ENCODE peak calls at places on chromosomes 11 and 22, in seven cellular contexts. Z is stomach, N is thyroid gland, C is heart right ventricle, U is IMR-90, G is fibroblast of lung, H is WERI-Rb-1. E is an unnamed sample.

GRCh38 chr11:77080643-77081210 is 14.0 kb downstream of the CAPN5 start:
- DNase-seq in Z (peak; percentile 25), N (no peak), C (no peak), U (peak; percentile 51), G (peak; percentile 43), H (no peak), E (no peak)

GRCh38 chr11:15816996-15817395 is 539.4 kb downstream of the SOX6 start:
- DNase-seq in Z (no peak), N (no peak), C (no peak), U (peak; percentile 28), G (peak; percentile 70), H (no peak), E (no peak)

GRCh38 chr11:117470576-117470975 is 142.9 kb downstream of the CEP164 start:
- DNase-seq in Z (no peak), N (no peak), C (no peak), U (no peak), G (no peak), H (no peak), E (no peak)

GRCh38 chr22:29478326-29479276 is 1.4 kb upstream of the NEFH start:
- DNase-seq in Z (no peak), N (no peak), C (no peak), U (no peak), G (no peak), H (no peak), E (no peak)

GRCh38 chr22:44097263-44098020 is 73.3 kb downstream of the PARVB start:
- DNase-seq in Z (no peak), N (no peak), C (no peak), U (no peak), G (no peak), H (no peak), E (peak; percentile 28)

GRCh38 chr11:101441747-101442146 is 142.1 kb downstream of the TRPC6 start:
- DNase-seq in Z (peak; percentile 88), N (peak; percentile 65), C (peak; percentile 49), U (no peak), G (no peak), H (no peak), E (no peak)

GRCh38 chr11:7571640-7572000 is 57.8 kb downstream of the PPFIBP2 start:
- DNase-seq in Z (peak; percentile 79), N (peak; percentile 89), C (peak; percentile 64), U (peak; percentile 69), G (peak; percentile 45), H (peak; percentile 78), E (peak; percentile 49)

GRCh38 chr11:66183581-66184048 is 84.8 kb upstream of the RAB1B start:
- DNase-seq in Z (no peak), N (no peak), C (no peak), U (no peak), G (no peak), H (no peak), E (no peak)

GRCh38 chr11:11270236-11270775 is 82.7 kb downstream of the CSNK2A3 start:
- DNase-seq in Z (no peak), N (no peak), C (no peak), U (no peak), G (no peak), H (no peak), E (no peak)

GRCh38 chr22:37025500-37026070 is 6.0 kb downstream of the MPST start:
- DNase-seq in Z (no peak), N (peak; percentile 69), C (no peak), U (no peak), G (no peak), H (no peak), E (no peak)

GRCh38 chr11:120339394-120339890 is 3.2 kb downstream of the ARHGEF12 start:
- DNase-seq in Z (peak; percentile 40), N (peak; percentile 30), C (peak; percentile 67), U (peak; percentile 43), G (peak; percentile 43), H (no peak), E (no peak)

GRCh38 chr22:23090079-23090835 is 19.9 kb downstream of the GNAZ start:
- DNase-seq in Z (no peak), N (no peak), C (no peak), U (no peak), G (no peak), H (no peak), E (no peak)

GRCh38 chr11:122723576-122723975 is 68.1 kb downstream of the UBASH3B start:
- DNase-seq in Z (no peak), N (no peak), C (no peak), U (peak; percentile 45), G (peak; percentile 68), H (no peak), E (no peak)

GRCh38 chr22:21657020-21657360 is 8.8 kb upstream of the PPIL2 start:
- DNase-seq in Z (no peak), N (no peak), C (no peak), U (no peak), G (no peak), H (no peak), E (no peak)

GRCh38 chr22:30894371-30894740 is 74.2 kb downstream of the MORC2 start:
- DNase-seq in Z (no peak), N (no peak), C (no peak), U (no peak), G (no peak), H (no peak), E (no peak)

GRCh38 chr22:45329536-45329936 is 19.8 kb downstream of the FAM118A start:
- DNase-seq in Z (no peak), N (no peak), C (peak; percentile 80), U (no peak), G (no peak), H (no peak), E (peak; percentile 80)

GRCh38 chr22:44735518-44736428 is 16.6 kb upstream of the ARHGAP8 start:
- DNase-seq in Z (peak; percentile 84), N (peak; percentile 69), C (peak; percentile 70), U (peak; percentile 41), G (no peak), H (peak; percentile 83), E (peak; percentile 85)

GRCh38 chr11:97739892-97740782 is 1280.6 kb upstream of the CNTN5 start:
- DNase-seq in Z (no peak), N (no peak), C (no peak), U (peak; percentile 59), G (peak; percentile 49), H (no peak), E (no peak)

DNA sequence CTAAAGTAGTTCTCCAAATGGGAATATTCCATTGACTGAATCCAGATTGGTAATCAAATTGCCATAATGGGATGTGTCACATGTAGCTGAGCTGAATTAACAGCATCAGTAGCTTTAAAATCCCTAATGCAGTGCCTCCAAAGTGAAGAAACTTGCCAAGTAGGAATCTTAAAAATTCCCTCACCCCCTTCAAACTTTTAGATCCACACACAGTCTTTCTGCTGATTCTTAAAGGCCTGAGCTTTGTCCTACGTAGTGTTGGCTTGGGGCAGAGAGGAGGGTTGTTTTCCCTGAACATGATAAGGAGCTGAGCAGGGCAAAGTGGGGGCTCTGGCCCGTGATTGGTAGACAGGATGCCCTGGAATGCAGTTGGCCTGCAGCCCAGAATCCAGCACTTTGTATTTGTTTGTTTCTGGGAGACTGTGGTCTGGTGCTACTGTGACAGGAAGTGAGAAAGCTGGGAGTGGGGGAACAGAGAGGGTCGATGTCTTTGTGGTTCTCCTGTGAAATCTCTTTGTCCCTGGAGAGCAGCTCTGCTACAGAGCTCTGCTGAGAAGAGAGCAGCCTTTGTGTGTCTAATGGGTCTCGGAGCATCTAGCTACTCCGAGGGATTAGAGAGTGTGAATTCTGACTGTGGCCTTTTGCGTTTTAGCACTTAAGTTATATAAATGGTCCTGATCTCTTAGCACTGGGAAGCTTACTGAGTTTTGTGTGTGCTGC is 16.9 kb downstream of the CTNND1 start:
- DNase-seq in Z (peak; percentile 95), N (peak; percentile 99), C (peak; percentile 96), U (peak; percentile 98), G (peak; percentile 99), H (no peak), E (peak; percentile 86)
- H3K4me3 ChIP-seq in Z (peak overlapping the region; percentile 20), N (peak overlapping the region; percentile 3), C (peak overlapping the region; percentile 26), U (peak overlapping the region; percentile 21), G (peak overlapping the region; percentile 56), H (no peak overlapping the region), E (peak overlapping the region; percentile 38)

DNA sequence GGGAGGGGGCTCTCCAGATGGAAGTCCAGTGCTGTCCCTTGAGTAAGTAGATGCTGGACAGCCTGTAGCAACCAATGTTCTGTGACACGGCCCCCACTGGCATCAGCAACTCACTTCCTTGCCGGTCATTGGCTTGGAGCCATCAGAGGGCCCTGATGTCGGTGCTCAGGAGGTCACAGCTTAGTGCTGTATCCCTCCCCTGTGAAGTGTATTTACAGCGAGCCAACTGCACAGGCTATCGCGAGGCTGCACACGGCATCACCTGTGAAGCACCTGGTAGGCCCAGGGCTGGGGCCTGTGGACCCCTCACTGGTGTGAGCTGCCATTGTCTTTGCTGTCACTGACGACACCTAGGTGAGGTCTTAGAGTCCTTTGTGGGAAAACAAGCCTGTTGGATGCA is 13.4 kb upstream of the ACR start:
- DNase-seq in Z (no peak), N (no peak), C (no peak), U (no peak), G (no peak), H (no peak), E (no peak)
- H3K27me3 ChIP-seq in Z (peaks cover 13% of the 10 kb centered on the region), N (no peaks in the 10 kb centered on the region), C (peaks cover 13% of the 10 kb centered on the region), U (peaks cover 13% of the 10 kb centered on the region), G (no peaks in the 10 kb centered on the region), H (no peaks in the 10 kb centered on the region), E (peaks cover 21% of the 10 kb centered on the region)

GRCh38 chr11:6390718-6391547 is 659 bp downstream of the SMPD1 start:
- DNase-seq in Z (no peak), N (peak; percentile 20), C (no peak), U (no peak), G (no peak), H (no peak), E (no peak)

GRCh38 chr11:6393989-6394670 is 3.9 kb downstream of the SMPD1 start:
- DNase-seq in Z (no peak), N (no peak), C (no peak), U (no peak), G (no peak), H (no peak), E (no peak)

GRCh38 chr11:6389921-6390717 is at the start of gene SMPD1:
- DNase-seq in Z (peak; percentile 94), N (peak; percentile 96), C (peak; percentile 94), U (peak; percentile 80), G (peak; percentile 82), H (peak; percentile 93), E (peak; percentile 97)

GRCh38 chr11:6388747-6389146 is 1.5 kb upstream of the SMPD1 start:
- DNase-seq in Z (no peak), N (no peak), C (no peak), U (no peak), G (no peak), H (no peak), E (no peak)

DNA sequence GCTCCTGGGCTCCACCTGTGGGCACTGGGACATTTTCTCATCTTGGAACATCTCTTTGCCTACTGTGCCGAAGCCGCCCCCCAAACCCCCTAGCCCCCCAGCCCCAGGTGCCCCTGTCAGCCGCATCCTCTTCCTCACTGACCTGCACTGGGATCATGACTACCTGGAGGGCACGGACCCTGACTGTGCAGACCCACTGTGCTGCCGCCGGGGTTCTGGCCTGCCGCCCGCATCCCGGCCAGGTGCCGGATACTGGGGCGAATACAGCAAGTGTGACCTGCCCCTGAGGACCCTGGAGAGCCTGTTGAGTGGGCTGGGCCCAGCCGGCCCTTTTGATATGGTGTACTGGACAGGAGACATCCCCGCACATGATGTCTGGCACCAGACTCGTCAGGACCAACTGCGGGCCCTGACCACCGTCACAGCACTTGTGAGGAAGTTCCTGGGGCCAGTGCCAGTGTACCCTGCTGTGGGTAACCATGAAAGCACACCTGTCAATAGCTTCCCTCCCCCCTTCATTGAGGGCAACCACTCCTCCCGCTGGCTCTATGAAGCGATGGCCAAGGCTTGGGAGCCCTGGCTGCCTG is 1.4 kb downstream of the SMPD1 start:
- DNase-seq in Z (no peak), N (no peak), C (no peak), U (no peak), G (no peak), H (no peak), E (no peak)
- H3K4me3 ChIP-seq in Z (peak overlapping the region; percentile 84), N (peak overlapping the region; percentile 75), C (peak overlapping the region; percentile 67), U (peak overlapping the region; percentile 90), G (peak overlapping the region; percentile 84), H (no peak overlapping the region), E (peak overlapping the region; percentile 89)

GRCh38 chr11:2927493-2927800 is 1.8 kb downstream of the PHLDA2 start:
- DNase-seq in Z (no peak), N (no peak), C (no peak), U (no peak), G (no peak), H (no peak), E (peak; percentile 13)
- H3K27me3 ChIP-seq in Z (no peaks in the 10 kb centered on the region), N (no peaks in the 10 kb centered on the region), C (peaks cover 35% of the 10 kb centered on the region), U (no peaks in the 10 kb centered on the region), G (no peaks in the 10 kb centered on the region), H (peaks cover 40% of the 10 kb centered on the region), E (peaks cover 61% of the 10 kb centered on the region)

E was measured in psoas muscle.